ENCODE peak calls at places on chromosomes 2 and 18, in eight cellular contexts. B is NCI-H1930; P is breast epithelium; M is kidney; E is body of pancreas; G is left ventricle myocardium inferior; U is stimulated activated CD8-positive, alpha-beta memory T cell treated with anti-CD3 and anti-CD28 coated beads, Interleukin-12 subunit alpha, Interleukin-12 subunit beta, amount 100 ng/mL, for 1 hour; F is transverse colon. H is an unnamed sample.

GRCh38 chr2:198328454-198328853 is 524.1 kb downstream of the PLCL1 start:
- DNase-seq in B (no peak), F (no peak), G (no peak), E (no peak), U (no peak), P (no peak), M (no peak), H (no peak)

GRCh38 chr18:70288171-70288850 is 534 bp upstream of the SOCS6 start:
- DNase-seq in G (peak; percentile 52), P (no peak), E (peak; percentile 45), U (no peak), F (peak; percentile 58), B (no peak), M (peak; percentile 76), H (no peak)

GRCh38 chr2:231069379-231070054 is 12.8 kb downstream of the PSMD1 start:
- DNase-seq in G (no peak), E (no peak), P (no peak), M (no peak), U (no peak), F (no peak), B (no peak), H (no peak)

GRCh38 chr18:78927616-78928015 is 52.0 kb upstream of the SALL3 start:
- DNase-seq in B (no peak), M (peak; percentile 29), F (no peak), E (no peak), G (no peak), P (no peak), U (no peak), H (no peak)

GRCh38 chr2:19911799-19912509 is 10.2 kb upstream of the TTC32 start:
- DNase-seq in M (no peak), U (no peak), P (no peak), G (no peak), F (no peak), E (no peak), B (no peak), H (no peak)

GRCh38 chr18:27750014-27750413 is 426.9 kb downstream of the CDH2 start:
- DNase-seq in G (no peak), M (no peak), E (peak; percentile 32), P (no peak), F (no peak), U (no peak), B (peak; percentile 42), H (peak; percentile 9)

GRCh38 chr2:100821255-100821912 is 1.4 kb downstream of the NPAS2 start:
- DNase-seq in E (no peak), M (no peak), U (no peak), B (no peak), F (no peak), G (no peak), P (no peak), H (no peak)

GRCh38 chr2:237455764-237456163 is 31.3 kb upstream of the MLPH start:
- DNase-seq in B (no peak), E (no peak), M (no peak), F (no peak), P (no peak), U (no peak), G (no peak), H (no peak)

GRCh38 chr2:147740211-147740927 is 104.5 kb upstream of the ACVR2A start:
- DNase-seq in E (no peak), F (no peak), M (no peak), U (no peak), B (no peak), P (no peak), G (no peak), H (no peak)

GRCh38 chr2:241519669-241520068 is 11.3 kb upstream of the STK25 start:
- DNase-seq in B (no peak), F (no peak), P (no peak), M (no peak), E (no peak), U (no peak), G (no peak), H (no peak)

GRCh38 chr2:238169021-238169707 is 10.4 kb downstream of the ERFE start:
- DNase-seq in B (no peak), F (no peak), E (peak; percentile 64), G (peak; percentile 18), M (no peak), P (no peak), U (no peak), H (no peak)

GRCh38 chr2:45780541-45781463 is 129.3 kb downstream of the PRKCE start:
- DNase-seq in F (no peak), M (no peak), B (no peak), G (no peak), P (no peak), U (no peak), E (no peak), H (no peak)

GRCh38 chr18:23662309-23663263 is at the start of gene ANKRD29:
- DNase-seq in U (peak; percentile 20), G (peak; percentile 53), F (peak; percentile 44), M (no peak), B (peak; percentile 46), P (no peak), E (peak; percentile 18), H (no peak)

GRCh38 chr18:37403100-37403781 is 162.4 kb downstream of the CELF4 start:
- DNase-seq in F (no peak), G (peak; percentile 46), P (no peak), U (no peak), B (no peak), M (peak; percentile 84), E (no peak), H (no peak)

GRCh38 chr18:36135264-36135663 is 5.6 kb downstream of the ELP2 start:
- DNase-seq in P (no peak), M (no peak), G (no peak), F (no peak), B (no peak), E (no peak), U (no peak), H (no peak)

GRCh38 chr2:127609818-127610217 is 36.1 kb upstream of the GPR17 start:
- DNase-seq in G (no peak), P (no peak), M (no peak), U (no peak), E (peak; percentile 1), F (no peak), B (no peak), H (no peak)

GRCh38 chr2:64730551-64731305 is 77.0 kb upstream of the SERTAD2 start:
- DNase-seq in E (peak; percentile 75), B (no peak), M (no peak), G (peak; percentile 38), P (peak; percentile 58), U (peak; percentile 20), F (peak; percentile 67), H (peak; percentile 54)

GRCh38 chr2:32482466-32482865 is 125.6 kb downstream of the BIRC6 start:
- DNase-seq in P (no peak), F (no peak), M (no peak), E (no peak), B (no peak), G (no peak), U (no peak), H (no peak)

GRCh38 chr2:177830881-177831386 is 241.6 kb downstream of the PDE11A start:
- DNase-seq in G (no peak), P (no peak), F (no peak), E (no peak), M (no peak), B (peak; percentile 26), U (no peak), H (no peak)

GRCh38 chr2:132272713-132273112 is 111.0 kb upstream of the ANKRD30BL start:
- DNase-seq in M (no peak), U (no peak), G (no peak), E (no peak), P (no peak), F (no peak), B (no peak), H (no peak)

GRCh38 chr2:241358470-241358869 is 2.4 kb downstream of the FARP2 start:
- DNase-seq in B (no peak), G (no peak), F (peak; percentile 33), U (no peak), M (no peak), P (no peak), E (no peak), H (peak; percentile 68)

GRCh38 chr2:200309296-200309846 is 2.9 kb downstream of the SPATS2L start:
- DNase-seq in E (no peak), U (no peak), G (no peak), P (no peak), M (no peak), B (no peak), F (no peak), H (no peak)

GRCh38 chr2:127647242-127648190 is 1.6 kb downstream of the GPR17 start:
- DNase-seq in U (no peak), F (no peak), M (peak; percentile 87), B (no peak), E (no peak), P (no peak), G (no peak), H (no peak)